ENCODE peak calls at places on chromosomes 6 and 20, in six cellular contexts. H is K562, M is GM23338, R is Panc1, X is HepG2, K is SK-N-SH. B is an unnamed sample.

GRCh38 chr6:137512768-137513605 is 18.8 kb upstream of the OLIG3 start:
- DNase-seq in H (no peak), M (peak), R (no peak), X (no peak), K (no peak), B (no peak)

GRCh38 chr20:36010745-36011326 is 42.4 kb downstream of the CNBD2 start:
- DNase-seq in H (no peak), M (no peak), R (no peak), X (no peak), K (no peak), B (no peak)

GRCh38 chr6:366389-366788 is 25.2 kb upstream of the IRF4 start:
- DNase-seq in H (no peak), M (no peak), R (no peak), X (no peak), K (no peak), B (no peak)

GRCh38 chr20:34970193-34971037 is 14.7 kb downstream of the MYH7B start:
- DNase-seq in H (no peak), M (no peak), R (no peak), X (no peak), K (no peak), B (no peak)

GRCh38 chr6:139373928-139374356 is 506 bp downstream of the CITED2 start:
- DNase-seq in H (peak), M (no peak), R (no peak), X (no peak), K (no peak), B (no peak)

GRCh38 chr20:16942702-16943101 is 194.5 kb downstream of the OTOR start:
- DNase-seq in H (no peak), M (no peak), R (no peak), X (peak), K (no peak), B (no peak)

GRCh38 chr6:151689499-151690201 is 117.8 kb upstream of the ESR1 start:
- DNase-seq in H (no peak), M (no peak), R (no peak), X (no peak), K (no peak), B (no peak)

GRCh38 chr6:69861986-69862385 is 4.4 kb upstream of the COL19A1 start:
- DNase-seq in H (no peak), M (peak), R (no peak), X (no peak), K (no peak), B (no peak)

GRCh38 chr6:67812693-67813092 is 822.4 kb upstream of the ADGRB3 start:
- DNase-seq in H (no peak), M (no peak), R (no peak), X (no peak), K (no peak), B (no peak)

GRCh38 chr6:2938632-2939083 is 32.7 kb downstream of the SERPINB6 start:
- DNase-seq in H (peak), M (peak), R (no peak), X (peak), K (no peak), B (peak)

GRCh38 chr6:45898941-45899682 is 116.5 kb downstream of the CLIC5 start:
- DNase-seq in H (no peak), M (peak), R (no peak), X (no peak), K (no peak), B (no peak)

GRCh38 chr20:13486694-13487093 is 152.0 kb downstream of the TASP1 start:
- DNase-seq in H (no peak), M (no peak), R (no peak), X (no peak), K (no peak), B (no peak)

DNA sequence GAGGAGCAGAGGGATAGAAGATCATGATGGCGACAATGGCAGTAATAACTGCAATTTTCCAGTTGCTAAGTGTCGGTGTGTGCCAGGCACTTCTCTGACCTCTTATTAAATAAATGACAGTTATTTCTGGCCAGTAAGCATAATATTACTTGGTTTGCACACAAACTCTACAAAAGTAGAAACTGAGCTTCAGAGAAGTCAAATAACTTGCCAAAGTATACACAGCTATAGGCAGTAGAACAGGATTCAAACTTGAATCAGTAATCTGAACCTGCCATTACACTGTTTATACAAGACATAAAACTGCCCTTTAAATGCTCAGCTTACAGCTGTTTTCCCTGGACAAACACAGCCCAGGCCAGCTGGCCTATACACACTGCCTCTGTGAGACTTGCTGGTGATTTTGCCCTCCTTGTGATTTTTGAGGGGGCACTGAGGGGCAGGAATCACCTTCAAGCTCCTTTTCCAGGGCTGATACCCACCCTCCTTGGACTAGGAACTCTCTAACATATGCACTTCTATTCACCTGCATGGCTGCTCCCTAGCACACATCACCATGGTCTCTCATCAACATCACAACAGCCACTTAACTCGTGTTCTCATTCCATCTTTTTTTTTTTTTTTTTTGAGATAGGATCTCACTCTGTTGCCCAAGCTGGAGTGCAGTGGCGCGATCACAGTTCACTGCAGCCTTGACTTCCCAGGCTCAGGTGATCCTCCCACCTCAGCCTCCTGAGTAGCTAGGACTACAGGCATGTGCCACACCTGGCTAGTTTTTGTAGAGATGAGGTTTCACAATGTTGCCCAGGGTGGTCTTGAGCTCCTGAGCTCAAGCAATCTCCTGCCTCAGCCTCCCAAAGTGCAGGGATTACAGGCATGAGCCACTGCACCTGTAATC is 63.6 kb downstream of the SLC23A2 start:
- DNase-seq in H (no peak), M (peak), R (no peak), X (peak), K (no peak), B (no peak)
- TF ChIP-seq REST in H (no peak), M (no peak), R (no peak), X (no peak), K (no peak), B (no peak)

DNA sequence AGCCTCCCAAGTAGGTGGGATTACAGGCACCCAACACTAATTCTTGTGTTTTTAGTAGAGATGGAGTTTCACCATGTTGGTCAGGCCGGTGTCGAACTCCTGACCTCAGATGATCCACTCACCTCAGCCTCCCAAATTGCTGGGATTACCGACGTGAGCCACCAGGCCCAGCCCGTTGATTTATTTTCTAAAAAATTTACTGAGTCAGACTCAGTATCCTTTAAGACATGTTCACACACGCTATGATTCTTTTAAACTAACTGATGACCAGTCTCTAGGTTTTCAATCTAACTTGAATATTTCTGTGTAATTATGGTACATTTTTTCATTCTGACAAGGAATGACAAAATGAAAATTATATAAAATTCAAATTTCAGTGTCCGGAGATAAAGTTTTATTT is 114.5 kb downstream of the MMUT start:
- DNase-seq in H (no peak), M (no peak), R (no peak), X (no peak), K (no peak), B (no peak)
- TF ChIP-seq POLR2AphosphoS5 in H (no peak), M (no peak), R (no peak), X (no peak), K (no peak), B (no peak)

GRCh38 chr20:21053002-21053762 is 53.0 kb downstream of the LINC00237 start:
- DNase-seq in H (no peak), M (peak), R (no peak), X (peak), K (peak), B (no peak)
- TF ChIP-seq REST in H (no peak), M (no peak), R (no peak), X (no peak), K (no peak), B (no peak)

GRCh38 chr20:62368629-62369507 is 1.8 kb upstream of the LAMA5 start:
- DNase-seq in H (peak), M (peak), R (no peak), X (peak), K (peak), B (no peak)

GRCh38 chr20:62371588-62372041 is 4.5 kb upstream of the LAMA5 start:
- DNase-seq in H (no peak), M (no peak), R (no peak), X (no peak), K (no peak), B (no peak)

GRCh38 chr20:62370807-62371587 is 3.9 kb upstream of the LAMA5 start:
- DNase-seq in H (no peak), M (no peak), R (no peak), X (peak), K (no peak), B (no peak)

GRCh38 chr20:62369508-62370114 is 2.5 kb upstream of the LAMA5 start:
- DNase-seq in H (no peak), M (no peak), R (no peak), X (no peak), K (no peak), B (no peak)

GRCh38 chr20:62370115-62370806 is 3.1 kb upstream of the LAMA5 start:
- DNase-seq in H (peak), M (no peak), R (no peak), X (no peak), K (no peak), B (no peak)
- TF ChIP-seq POLR2AphosphoS5 in H (no peak), M (peak), R (peak), X (no peak), K (no peak), B (no peak)

GRCh38 chr6:96897396-96898240 is at the start of gene NDUFAF4:
- DNase-seq in H (peak), M (peak), R (peak), X (peak), K (peak), B (peak)

GRCh38 chr6:96898241-96898851 is 655 bp upstream of the NDUFAF4 start:
- DNase-seq in H (peak), M (peak), R (no peak), X (no peak), K (peak), B (no peak)

GRCh38 chr6:96899599-96899998 is 1.9 kb upstream of the NDUFAF4 start:
- DNase-seq in H (no peak), M (no peak), R (no peak), X (no peak), K (no peak), B (no peak)

GRCh38 chr6:96900873-96901272 is 3.2 kb upstream of the NDUFAF4 start:
- DNase-seq in H (no peak), M (no peak), R (no peak), X (no peak), K (no peak), B (no peak)

DNA sequence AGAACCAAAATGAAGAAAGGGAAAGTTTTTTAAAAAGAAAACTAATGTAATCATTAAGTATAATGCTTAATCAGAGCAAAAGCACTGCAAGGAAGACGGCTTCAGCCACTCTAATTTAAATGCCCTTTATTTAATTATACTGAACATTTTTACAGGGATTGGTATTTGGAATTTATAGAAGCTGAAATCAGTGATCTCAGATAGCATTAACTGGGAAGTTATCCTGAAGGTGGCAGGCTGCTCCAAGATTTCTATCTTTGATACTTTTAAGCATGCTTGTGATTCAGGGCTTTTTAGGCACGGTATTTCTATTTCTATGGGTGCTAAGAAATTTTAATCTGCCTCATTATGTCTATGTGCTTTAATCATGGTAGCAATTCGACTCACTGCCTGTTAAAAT is 1.3 kb upstream of the NDUFAF4 start:
- DNase-seq in H (no peak), M (peak), R (peak), X (peak), K (peak), B (peak)
- TF ChIP-seq REST in H (no peak), M (no peak), R (no peak), X (no peak), K (no peak), B (no peak)

GRCh38 chr6:122286512-122286911 is 112.9 kb upstream of the HSF2 start:
- DNase-seq in H (no peak), M (no peak), R (no peak), X (no peak), K (no peak), B (no peak)
- TF ChIP-seq POLR2AphosphoS5 in H (no peak), M (no peak), R (no peak), X (no peak), K (no peak), B (no peak)

GRCh38 chr6:116218172-116218633 is 35.7 kb downstream of the TSPYL4 start:
- DNase-seq in H (no peak), M (no peak), R (no peak), X (no peak), K (no peak), B (no peak)
- TF ChIP-seq REST in H (no peak), M (no peak), R (no peak), X (no peak), K (no peak), B (no peak)

GRCh38 chr6:121090492-121090891 is 243.8 kb downstream of the TBC1D32 start:
- DNase-seq in H (no peak), M (no peak), R (no peak), X (no peak), K (no peak), B (no peak)
- TF ChIP-seq POLR2AphosphoS5 in H (no peak), M (no peak), R (no peak), X (no peak), K (no peak), B (no peak)

DNA sequence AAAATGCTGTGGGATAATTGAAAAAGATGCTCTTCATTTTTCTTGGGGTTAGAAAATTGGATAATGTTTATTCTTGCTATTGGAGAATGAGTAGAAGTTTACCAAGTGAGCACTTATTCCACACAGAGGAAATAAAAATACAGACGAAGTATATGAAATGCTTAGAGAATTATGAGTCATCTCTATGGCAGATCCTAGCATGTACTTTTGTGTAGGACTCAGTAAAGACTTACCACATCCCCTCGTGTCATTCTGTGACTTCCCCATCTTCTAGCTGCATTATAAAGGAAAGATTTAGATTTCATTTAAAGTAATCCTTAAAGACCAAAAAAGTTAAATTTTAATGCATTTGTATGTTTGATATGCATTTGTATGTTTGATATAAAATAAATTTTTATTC is 685.6 kb downstream of the TBC1D32 start:
- DNase-seq in H (no peak), M (no peak), R (no peak), X (no peak), K (no peak), B (no peak)
- TF ChIP-seq REST in H (no peak), M (no peak), R (no peak), X (no peak), K (no peak), B (no peak)

B was measured in HL-60.